ENCODE peak calls at places on chromosome 1, in eight cellular contexts. One of them, this sample, is unnamed.

GRCh38 chr1:182335771-182336170 is 55.8 kb downstream of the GLUL start:
- DNase-seq in stimulated activated CD4-positive, alpha-beta T cell treated with anti-CD3 and anti-CD28 coated beads, Interleukin-1b, Interleukin-23, amount 100 ng/mL, for 4 hours: no peak
- DNase-seq in NCI-H1417: no peak
- DNase-seq in T-helper 2 cell: no peak
- DNase-seq in T-helper 1 cell: no peak
- DNase-seq in activated effector memory CD4-positive, alpha-beta T cell treated with Interleukin-2 at 50 U/mL for 16 hours: no peak
- DNase-seq in left colon: no peak
- DNase-seq in astrocyte of the spinal cord: no peak
- DNase-seq in this sample: no peak

GRCh38 chr1:185491604-185492003 is 174.6 kb upstream of the IVNS1ABP start:
- DNase-seq in T-helper 2 cell: no peak
- DNase-seq in stimulated activated CD4-positive, alpha-beta T cell treated with anti-CD3 and anti-CD28 coated beads, Interleukin-1b, Interleukin-23, amount 100 ng/mL, for 4 hours: no peak
- DNase-seq in activated effector memory CD4-positive, alpha-beta T cell treated with Interleukin-2 at 50 U/mL for 16 hours: no peak
- DNase-seq in astrocyte of the spinal cord: no peak
- DNase-seq in left colon: no peak
- DNase-seq in T-helper 1 cell: no peak
- DNase-seq in NCI-H1417: no peak
- DNase-seq in this sample: no peak

GRCh38 chr1:192140382-192140781 is 17.9 kb upstream of the RGS18 start:
- DNase-seq in activated effector memory CD4-positive, alpha-beta T cell treated with Interleukin-2 at 50 U/mL for 16 hours: no peak
- DNase-seq in T-helper 1 cell: no peak
- DNase-seq in NCI-H1417: no peak
- DNase-seq in left colon: no peak
- DNase-seq in stimulated activated CD4-positive, alpha-beta T cell treated with anti-CD3 and anti-CD28 coated beads, Interleukin-1b, Interleukin-23, amount 100 ng/mL, for 4 hours: no peak
- DNase-seq in astrocyte of the spinal cord: no peak
- DNase-seq in T-helper 2 cell: no peak
- DNase-seq in this sample: no peak

GRCh38 chr1:54812801-54813478 is 11.8 kb upstream of the TTC22 start:
- DNase-seq in NCI-H1417: no peak
- DNase-seq in astrocyte of the spinal cord: no peak
- DNase-seq in T-helper 2 cell: no peak
- DNase-seq in activated effector memory CD4-positive, alpha-beta T cell treated with Interleukin-2 at 50 U/mL for 16 hours: no peak
- DNase-seq in T-helper 1 cell: no peak
- DNase-seq in left colon: no peak
- DNase-seq in stimulated activated CD4-positive, alpha-beta T cell treated with anti-CD3 and anti-CD28 coated beads, Interleukin-1b, Interleukin-23, amount 100 ng/mL, for 4 hours: no peak
- DNase-seq in this sample: no peak

GRCh38 chr1:190957565-190957964 is 479.9 kb upstream of the BRINP3 start:
- DNase-seq in activated effector memory CD4-positive, alpha-beta T cell treated with Interleukin-2 at 50 U/mL for 16 hours: no peak
- DNase-seq in stimulated activated CD4-positive, alpha-beta T cell treated with anti-CD3 and anti-CD28 coated beads, Interleukin-1b, Interleukin-23, amount 100 ng/mL, for 4 hours: no peak
- DNase-seq in NCI-H1417: no peak
- DNase-seq in T-helper 2 cell: no peak
- DNase-seq in left colon: no peak
- DNase-seq in T-helper 1 cell: no peak
- DNase-seq in astrocyte of the spinal cord: peak
- DNase-seq in this sample: no peak

GRCh38 chr1:233599542-233600073 is 14.3 kb upstream of the KCNK1 start:
- DNase-seq in T-helper 1 cell: no peak
- DNase-seq in activated effector memory CD4-positive, alpha-beta T cell treated with Interleukin-2 at 50 U/mL for 16 hours: no peak
- DNase-seq in stimulated activated CD4-positive, alpha-beta T cell treated with anti-CD3 and anti-CD28 coated beads, Interleukin-1b, Interleukin-23, amount 100 ng/mL, for 4 hours: no peak
- DNase-seq in NCI-H1417: no peak
- DNase-seq in left colon: no peak
- DNase-seq in T-helper 2 cell: no peak
- DNase-seq in astrocyte of the spinal cord: no peak
- DNase-seq in this sample: no peak

GRCh38 chr1:236608930-236609726 is 4.8 kb upstream of the HEATR1 start:
- DNase-seq in T-helper 2 cell: no peak
- DNase-seq in left colon: peak
- DNase-seq in activated effector memory CD4-positive, alpha-beta T cell treated with Interleukin-2 at 50 U/mL for 16 hours: no peak
- DNase-seq in T-helper 1 cell: no peak
- DNase-seq in stimulated activated CD4-positive, alpha-beta T cell treated with anti-CD3 and anti-CD28 coated beads, Interleukin-1b, Interleukin-23, amount 100 ng/mL, for 4 hours: no peak
- DNase-seq in NCI-H1417: peak
- DNase-seq in astrocyte of the spinal cord: peak
- DNase-seq in this sample: no peak

GRCh38 chr1:26237230-26237966 is 3.4 kb downstream of the CEP85 start:
- DNase-seq in NCI-H1417: no peak
- DNase-seq in T-helper 1 cell: no peak
- DNase-seq in activated effector memory CD4-positive, alpha-beta T cell treated with Interleukin-2 at 50 U/mL for 16 hours: no peak
- DNase-seq in T-helper 2 cell: no peak
- DNase-seq in astrocyte of the spinal cord: peak
- DNase-seq in stimulated activated CD4-positive, alpha-beta T cell treated with anti-CD3 and anti-CD28 coated beads, Interleukin-1b, Interleukin-23, amount 100 ng/mL, for 4 hours: no peak
- DNase-seq in left colon: no peak
- DNase-seq in this sample: no peak

GRCh38 chr1:68207129-68207689 is 25.1 kb downstream of the WLS start:
- DNase-seq in astrocyte of the spinal cord: peak
- DNase-seq in T-helper 2 cell: no peak
- DNase-seq in left colon: no peak
- DNase-seq in T-helper 1 cell: no peak
- DNase-seq in stimulated activated CD4-positive, alpha-beta T cell treated with anti-CD3 and anti-CD28 coated beads, Interleukin-1b, Interleukin-23, amount 100 ng/mL, for 4 hours: no peak
- DNase-seq in NCI-H1417: no peak
- DNase-seq in activated effector memory CD4-positive, alpha-beta T cell treated with Interleukin-2 at 50 U/mL for 16 hours: no peak
- DNase-seq in this sample: no peak

GRCh38 chr1:46487818-46488218 is 1.8 kb upstream of the DMBX1 start:
- DNase-seq in NCI-H1417: no peak
- DNase-seq in left colon: no peak
- DNase-seq in stimulated activated CD4-positive, alpha-beta T cell treated with anti-CD3 and anti-CD28 coated beads, Interleukin-1b, Interleukin-23, amount 100 ng/mL, for 4 hours: no peak
- DNase-seq in T-helper 2 cell: no peak
- DNase-seq in astrocyte of the spinal cord: no peak
- DNase-seq in activated effector memory CD4-positive, alpha-beta T cell treated with Interleukin-2 at 50 U/mL for 16 hours: no peak
- DNase-seq in T-helper 1 cell: no peak
- DNase-seq in this sample: no peak

GRCh38 chr1:59768752-59769411 is 45.9 kb upstream of the HOOK1 start:
- DNase-seq in T-helper 2 cell: no peak
- DNase-seq in left colon: no peak
- DNase-seq in activated effector memory CD4-positive, alpha-beta T cell treated with Interleukin-2 at 50 U/mL for 16 hours: no peak
- DNase-seq in T-helper 1 cell: no peak
- DNase-seq in stimulated activated CD4-positive, alpha-beta T cell treated with anti-CD3 and anti-CD28 coated beads, Interleukin-1b, Interleukin-23, amount 100 ng/mL, for 4 hours: no peak
- DNase-seq in NCI-H1417: peak
- DNase-seq in astrocyte of the spinal cord: no peak
- DNase-seq in this sample: no peak

GRCh38 chr1:116329524-116330341 is 43.3 kb upstream of the ATP1A1 start:
- DNase-seq in left colon: no peak
- DNase-seq in stimulated activated CD4-positive, alpha-beta T cell treated with anti-CD3 and anti-CD28 coated beads, Interleukin-1b, Interleukin-23, amount 100 ng/mL, for 4 hours: no peak
- DNase-seq in T-helper 1 cell: no peak
- DNase-seq in T-helper 2 cell: no peak
- DNase-seq in NCI-H1417: no peak
- DNase-seq in astrocyte of the spinal cord: no peak
- DNase-seq in activated effector memory CD4-positive, alpha-beta T cell treated with Interleukin-2 at 50 U/mL for 16 hours: no peak
- DNase-seq in this sample: no peak

GRCh38 chr1:244672961-244673695 is 20.2 kb downstream of the DESI2 start:
- DNase-seq in T-helper 2 cell: no peak
- DNase-seq in activated effector memory CD4-positive, alpha-beta T cell treated with Interleukin-2 at 50 U/mL for 16 hours: no peak
- DNase-seq in T-helper 1 cell: no peak
- DNase-seq in NCI-H1417: no peak
- DNase-seq in left colon: no peak
- DNase-seq in stimulated activated CD4-positive, alpha-beta T cell treated with anti-CD3 and anti-CD28 coated beads, Interleukin-1b, Interleukin-23, amount 100 ng/mL, for 4 hours: no peak
- DNase-seq in astrocyte of the spinal cord: peak
- DNase-seq in this sample: no peak

GRCh38 chr1:167864392-167864992 is 49.4 kb downstream of the ADCY10 start:
- DNase-seq in astrocyte of the spinal cord: no peak
- DNase-seq in T-helper 2 cell: no peak
- DNase-seq in T-helper 1 cell: no peak
- DNase-seq in NCI-H1417: no peak
- DNase-seq in left colon: no peak
- DNase-seq in stimulated activated CD4-positive, alpha-beta T cell treated with anti-CD3 and anti-CD28 coated beads, Interleukin-1b, Interleukin-23, amount 100 ng/mL, for 4 hours: no peak
- DNase-seq in activated effector memory CD4-positive, alpha-beta T cell treated with Interleukin-2 at 50 U/mL for 16 hours: no peak
- DNase-seq in this sample: no peak

GRCh38 chr1:178266619-178267066 is 172.7 kb downstream of the RASAL2 start:
- DNase-seq in stimulated activated CD4-positive, alpha-beta T cell treated with anti-CD3 and anti-CD28 coated beads, Interleukin-1b, Interleukin-23, amount 100 ng/mL, for 4 hours: no peak
- DNase-seq in left colon: no peak
- DNase-seq in T-helper 1 cell: no peak
- DNase-seq in activated effector memory CD4-positive, alpha-beta T cell treated with Interleukin-2 at 50 U/mL for 16 hours: no peak
- DNase-seq in NCI-H1417: no peak
- DNase-seq in astrocyte of the spinal cord: no peak
- DNase-seq in T-helper 2 cell: no peak
- DNase-seq in this sample: no peak

This sample was measured in T-helper 22 cell.